ENCODE peak calls at places on chromosomes 3 and 15, in six cellular contexts. N, D, R, P, M and O are unnamed samples. For H3K36me3, the result is how much of the 10 kb centered on the place peaks cover.

GRCh38 chr3:151192545-151192944 is 10.5 kb downstream of the GPR171 start:
- DNase-seq in N (no peak), D (no peak), R (no peak), P (no peak), M (no peak), O (no peak)

GRCh38 chr3:128276577-128277183 is 123.4 kb downstream of the EEFSEC start:
- DNase-seq in N (no peak), D (no peak), R (no peak), P (peak), M (no peak), O (no peak)

GRCh38 chr3:107063351-107063750 is 313.9 kb upstream of the CCDC54 start:
- DNase-seq in N (no peak), D (no peak), R (no peak), P (no peak), M (no peak), O (no peak)

GRCh38 chr3:112671930-112672715 is 31.2 kb upstream of the CCDC80 start:
- DNase-seq in N (no peak), D (no peak), R (no peak), P (no peak), M (peak), O (no peak)

GRCh38 chr3:459376-459710 is 262.8 kb downstream of the CHL1 start:
- DNase-seq in N (no peak), D (no peak), R (no peak), P (no peak), M (no peak), O (no peak)

GRCh38 chr15:59001946-59002345 is 14.5 kb downstream of the RNF111 start:
- DNase-seq in N (no peak), D (no peak), R (no peak), P (no peak), M (no peak), O (no peak)

GRCh38 chr3:53473422-53473821 is 21.0 kb upstream of the CACNA1D start:
- DNase-seq in N (no peak), D (no peak), R (no peak), P (no peak), M (no peak), O (no peak)

GRCh38 chr3:164375995-164376394 is 702.3 kb downstream of the SI start:
- DNase-seq in N (no peak), D (no peak), R (no peak), P (no peak), M (no peak), O (no peak)

GRCh38 chr3:121834079-121834730 is 655 bp downstream of the IQCB1 start:
- DNase-seq in N (no peak), D (peak), R (no peak), P (no peak), M (peak), O (no peak)

GRCh38 chr3:38590521-38590920 is 59.0 kb downstream of the SCN5A start:
- DNase-seq in N (no peak), D (peak), R (no peak), P (no peak), M (no peak), O (no peak)

GRCh38 chr3:15527031-15527459 is 5.5 kb upstream of the COLQ start:
- DNase-seq in N (peak), D (no peak), R (peak), P (no peak), M (peak), O (no peak)

GRCh38 chr3:159907828-159908227 is 80.8 kb upstream of the IL12A start:
- DNase-seq in N (no peak), D (no peak), R (no peak), P (no peak), M (no peak), O (no peak)

GRCh38 chr3:194313642-194314430 is 37.3 kb downstream of the CPN2 start:
- DNase-seq in N (peak), D (peak), R (peak), P (peak), M (no peak), O (no peak)

GRCh38 chr3:170999737-171000242 is 26.7 kb downstream of the SLC2A2 start:
- DNase-seq in N (no peak), D (peak), R (no peak), P (no peak), M (peak), O (no peak)

GRCh38 chr3:138694287-138695007 is 85.9 kb downstream of the FAIM start:
- DNase-seq in N (no peak), D (no peak), R (no peak), P (no peak), M (peak), O (no peak)

GRCh38 chr15:74421302-74422245 is 12.2 kb downstream of the SEMA7A start:
- DNase-seq in N (no peak), D (no peak), R (no peak), P (no peak), M (no peak), O (no peak)

GRCh38 chr3:124831631-124832184 is 55.5 kb downstream of the ITGB5 start:
- DNase-seq in N (no peak), D (no peak), R (no peak), P (no peak), M (peak), O (no peak)
- H3K36me3 ChIP-seq in N (under half), D (under half), R (under half), P (under half), M (under half), O (under half)

GRCh38 chr3:156817931-156818765 is 8.0 kb upstream of the LEKR1 start:
- DNase-seq in N (no peak), D (no peak), R (no peak), P (no peak), M (no peak), O (no peak)
- H3K4me3 ChIP-seq in N (no peak), D (no peak), R (no peak), P (no peak), M (no peak), O (no peak)

DNA sequence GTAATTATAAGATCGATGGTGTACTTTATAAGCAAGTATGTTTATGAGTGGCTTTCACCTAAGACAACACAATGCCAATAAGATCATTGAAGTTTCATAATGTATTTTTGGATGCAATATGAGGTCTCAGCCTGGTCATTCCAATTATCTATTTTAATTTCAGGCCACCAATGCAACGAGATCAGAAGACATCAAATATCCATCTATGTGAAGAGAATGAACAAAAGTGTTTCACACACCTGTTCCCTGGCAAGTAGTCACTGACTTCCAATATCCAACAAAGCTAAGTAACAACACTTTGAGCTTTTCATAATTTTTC is 53.6 kb upstream of the TMCO5A start:
- DNase-seq in N (no peak), D (no peak), R (no peak), P (no peak), M (no peak), O (no peak)
- TF ChIP-seq EP300 in N (no peak), D (no peak), R (no peak), P (no peak), M (no peak), O (no peak)

DNA sequence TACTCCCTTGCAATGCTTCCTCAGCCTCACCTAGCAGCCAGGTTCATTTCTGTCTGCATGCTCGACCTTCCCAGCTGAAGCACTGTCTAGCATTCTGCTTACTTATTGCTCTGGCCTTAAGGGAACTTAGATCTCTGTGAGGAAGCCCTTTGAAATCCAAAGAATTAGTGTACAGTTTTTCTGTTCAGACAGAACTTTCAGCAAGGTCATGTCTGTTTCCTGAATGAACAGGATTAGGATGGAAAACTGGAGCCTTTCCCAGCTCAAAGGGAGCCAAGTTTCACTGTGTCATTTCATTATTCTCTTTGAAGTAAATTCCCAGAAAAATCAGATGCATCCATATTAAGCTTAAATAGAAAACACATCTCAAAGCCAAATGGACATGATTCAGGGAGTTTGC is 457.3 kb upstream of the KCNMB2 start:
- DNase-seq in N (peak), D (no peak), R (no peak), P (no peak), M (no peak), O (no peak)
- H3K36me3 ChIP-seq in N (under half), D (under half), R (under half), P (under half), M (under half), O (under half)

DNA sequence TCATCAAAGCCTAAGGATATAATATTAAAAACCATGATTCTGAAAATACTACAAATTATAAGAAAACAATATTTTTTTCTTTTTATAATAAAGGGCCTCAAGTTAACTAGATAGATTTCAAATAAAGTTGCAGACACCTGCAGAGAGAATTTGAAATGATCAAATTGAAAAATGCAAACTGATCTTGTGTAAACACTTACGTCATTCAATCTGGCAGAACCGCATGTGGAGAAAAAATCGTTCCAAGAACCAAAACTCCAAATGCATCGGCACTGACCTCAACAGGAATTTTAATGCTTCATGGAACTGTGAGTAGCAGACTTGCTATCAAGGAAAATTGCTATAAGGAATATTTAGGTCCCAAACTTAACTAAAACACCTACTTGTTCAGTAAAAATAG is 17.2 kb downstream of the CPA3 start:
- DNase-seq in N (no peak), D (no peak), R (no peak), P (no peak), M (no peak), O (no peak)
- H3K4me3 ChIP-seq in N (no peak), D (no peak), R (no peak), P (no peak), M (no peak), O (no peak)

DNA sequence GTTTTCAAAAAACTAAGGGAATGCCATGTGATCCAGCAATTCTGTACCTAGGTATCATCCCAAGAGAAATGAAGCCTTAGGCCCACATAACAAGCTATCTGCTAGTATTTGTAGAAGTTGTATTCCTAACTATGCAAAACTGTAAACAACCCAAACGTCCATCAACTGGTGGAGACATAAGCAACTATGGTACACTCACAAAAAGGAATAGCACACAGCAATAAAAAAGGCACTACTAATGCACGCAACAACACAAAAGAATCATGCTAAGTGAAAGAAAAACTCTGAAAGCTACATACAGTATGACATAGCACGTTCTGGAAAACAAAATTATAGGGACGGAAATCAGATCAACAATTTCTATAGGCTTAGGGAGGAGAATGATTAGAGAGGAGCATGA is 15.3 kb downstream of the USP50 start:
- DNase-seq in N (no peak), D (no peak), R (no peak), P (no peak), M (no peak), O (no peak)
- TF ChIP-seq EP300 in N (no peak), D (no peak), R (no peak), P (no peak), M (no peak), O (no peak)

DNA sequence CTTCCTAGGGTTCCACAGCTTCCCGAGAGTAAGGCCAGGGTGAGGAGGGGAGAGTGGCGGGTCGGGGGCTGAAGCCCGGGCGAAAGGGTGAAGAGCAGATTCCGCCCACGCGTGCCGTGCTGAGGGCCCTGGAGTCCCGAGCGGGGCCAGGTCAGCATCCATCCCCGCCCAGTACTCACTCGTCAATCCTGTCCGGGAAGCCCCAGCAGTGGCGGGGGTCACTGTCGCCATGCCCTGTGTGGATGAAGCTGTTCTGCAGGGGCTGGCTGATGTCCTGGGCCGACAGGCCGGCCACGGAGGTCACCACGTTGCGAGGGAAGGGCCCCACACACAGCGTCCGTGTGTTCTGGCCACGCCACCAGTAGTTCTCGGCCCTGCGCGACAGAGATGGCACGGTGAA is 36.3 kb downstream of the TNK2 start:
- DNase-seq in N (no peak), D (no peak), R (no peak), P (no peak), M (no peak), O (no peak)
- H3K36me3 ChIP-seq in N (under half), D (under half), R (under half), P (under half), M (under half), O (half or more)

GRCh38 chr3:12508316-12508715 is 24.0 kb downstream of the TSEN2 start:
- DNase-seq in N (peak), D (peak), R (no peak), P (peak), M (no peak), O (no peak)
- H3K4me3 ChIP-seq in N (no peak), D (no peak), R (no peak), P (no peak), M (no peak), O (no peak)

GRCh38 chr15:94777037-94777436 is 545.7 kb downstream of the MCTP2 start:
- DNase-seq in N (no peak), D (no peak), R (no peak), P (no peak), M (no peak), O (no peak)
- TF ChIP-seq EP300 in N (no peak), D (no peak), R (no peak), P (no peak), M (no peak), O (no peak)